ENCODE peak calls at places on chromosomes 5 and 9, in five cellular contexts. One of them, this sample, is unnamed.
A peak's percentile ranks its signal among the peaks of the same experiment; 100 is the strongest.

GRCh38 chr5:1312993-1313833 is 18.3 kb upstream of the TERT start:
- DNase-seq in tibial nerve: no peak
- DNase-seq in transverse colon: peak; percentile 55
- DNase-seq in heart left ventricle: no peak
- DNase-seq in IMR-90: no peak
- DNase-seq in this sample: peak; percentile 51

GRCh38 chr5:59543826-59544442 is 349.6 kb downstream of the PDE4D start:
- DNase-seq in tibial nerve: no peak
- DNase-seq in transverse colon: peak; percentile 22
- DNase-seq in heart left ventricle: no peak
- DNase-seq in IMR-90: no peak
- DNase-seq in this sample: no peak

GRCh38 chr5:126965061-126965475 is 65.3 kb downstream of the MARCHF3 start:
- DNase-seq in tibial nerve: no peak
- DNase-seq in transverse colon: no peak
- DNase-seq in heart left ventricle: no peak
- DNase-seq in IMR-90: peak; percentile 97
- DNase-seq in this sample: no peak

GRCh38 chr9:684055-684949 is 157.2 kb upstream of the DMRT1 start:
- DNase-seq in tibial nerve: no peak
- DNase-seq in transverse colon: no peak
- DNase-seq in heart left ventricle: no peak
- DNase-seq in IMR-90: peak; percentile 81
- DNase-seq in this sample: no peak

GRCh38 chr5:139291051-139291450 is 2.5 kb upstream of the MATR3 start:
- DNase-seq in tibial nerve: no peak
- DNase-seq in transverse colon: no peak
- DNase-seq in heart left ventricle: no peak
- DNase-seq in IMR-90: no peak
- DNase-seq in this sample: no peak

GRCh38 chr9:98921740-98922139 is 22.0 kb upstream of the COL15A1 start:
- DNase-seq in tibial nerve: no peak
- DNase-seq in transverse colon: no peak
- DNase-seq in heart left ventricle: no peak
- DNase-seq in IMR-90: no peak
- DNase-seq in this sample: no peak

GRCh38 chr5:178113141-178113787 is at the start of gene N4BP3:
- DNase-seq in tibial nerve: no peak
- DNase-seq in transverse colon: peak; percentile 79
- DNase-seq in heart left ventricle: peak; percentile 67
- DNase-seq in IMR-90: peak; percentile 44
- DNase-seq in this sample: no peak

GRCh38 chr9:114372971-114373591 is 14.7 kb downstream of the AKNA start:
- DNase-seq in tibial nerve: no peak
- DNase-seq in transverse colon: peak; percentile 83
- DNase-seq in heart left ventricle: peak; percentile 67
- DNase-seq in IMR-90: no peak
- DNase-seq in this sample: peak; percentile 81

GRCh38 chr9:91500509-91501011 is 76.9 kb upstream of the NFIL3 start:
- DNase-seq in tibial nerve: no peak
- DNase-seq in transverse colon: no peak
- DNase-seq in heart left ventricle: no peak
- DNase-seq in IMR-90: peak; percentile 95
- DNase-seq in this sample: no peak

GRCh38 chr5:67339219-67339767 is 142.7 kb upstream of the CD180 start:
- DNase-seq in tibial nerve: no peak
- DNase-seq in transverse colon: no peak
- DNase-seq in heart left ventricle: no peak
- DNase-seq in IMR-90: no peak
- DNase-seq in this sample: no peak

GRCh38 chr5:80668016-80668969 is 13.5 kb upstream of the DHFR start:
- DNase-seq in tibial nerve: no peak
- DNase-seq in transverse colon: peak; percentile 48
- DNase-seq in heart left ventricle: no peak
- DNase-seq in IMR-90: no peak
- DNase-seq in this sample: no peak

GRCh38 chr9:114190563-114190905 is 35.2 kb downstream of the COL27A1 start:
- DNase-seq in tibial nerve: no peak
- DNase-seq in transverse colon: no peak
- DNase-seq in heart left ventricle: peak; percentile 3
- DNase-seq in IMR-90: no peak
- DNase-seq in this sample: no peak

GRCh38 chr9:91239367-91240111 is 122.2 kb downstream of the AUH start:
- DNase-seq in tibial nerve: no peak
- DNase-seq in transverse colon: no peak
- DNase-seq in heart left ventricle: no peak
- DNase-seq in IMR-90: no peak
- DNase-seq in this sample: no peak

GRCh38 chr5:56026863-56027300 is 32.1 kb upstream of the IL6ST start:
- DNase-seq in tibial nerve: no peak
- DNase-seq in transverse colon: no peak
- DNase-seq in heart left ventricle: no peak
- DNase-seq in IMR-90: peak; percentile 94
- DNase-seq in this sample: no peak

GRCh38 chr5:150574818-150575537 is 65.5 kb upstream of the SYNPO start:
- DNase-seq in tibial nerve: peak; percentile 23
- DNase-seq in transverse colon: no peak
- DNase-seq in heart left ventricle: no peak
- DNase-seq in IMR-90: no peak
- DNase-seq in this sample: peak; percentile 56

GRCh38 chr5:146620663-146621051 is 104.7 kb upstream of the GPR151 start:
- DNase-seq in tibial nerve: no peak
- DNase-seq in transverse colon: no peak
- DNase-seq in heart left ventricle: no peak
- DNase-seq in IMR-90: no peak
- DNase-seq in this sample: no peak

GRCh38 chr9:133991964-133992779 is at the start of gene VAV2:
- DNase-seq in tibial nerve: no peak
- DNase-seq in transverse colon: peak; percentile 70
- DNase-seq in heart left ventricle: peak; percentile 60
- DNase-seq in IMR-90: peak; percentile 45
- DNase-seq in this sample: peak; percentile 84

GRCh38 chr9:133993635-133994253 is 1.6 kb upstream of the VAV2 start:
- DNase-seq in tibial nerve: no peak
- DNase-seq in transverse colon: no peak
- DNase-seq in heart left ventricle: no peak
- DNase-seq in IMR-90: no peak
- DNase-seq in this sample: no peak

GRCh38 chr9:133991211-133991921 is 758 bp downstream of the VAV2 start:
- DNase-seq in tibial nerve: no peak
- DNase-seq in transverse colon: peak; percentile 29
- DNase-seq in heart left ventricle: peak; percentile 41
- DNase-seq in IMR-90: no peak
- DNase-seq in this sample: peak; percentile 69

GRCh38 chr9:133994359-133995011 is 2.4 kb upstream of the VAV2 start:
- DNase-seq in tibial nerve: peak; percentile 67
- DNase-seq in transverse colon: peak; percentile 86
- DNase-seq in heart left ventricle: peak; percentile 75
- DNase-seq in IMR-90: peak; percentile 54
- DNase-seq in this sample: peak; percentile 87

GRCh38 chr9:133992780-133993634 is 883 bp upstream of the VAV2 start:
- DNase-seq in tibial nerve: peak; percentile 81
- DNase-seq in transverse colon: peak; percentile 92
- DNase-seq in heart left ventricle: peak; percentile 90
- DNase-seq in IMR-90: peak; percentile 88
- DNase-seq in this sample: peak; percentile 96
- TF ChIP-seq POLR2A in tibial nerve: peak; percentile 23
- TF ChIP-seq POLR2A in transverse colon: peak; percentile 73
- TF ChIP-seq POLR2A in heart left ventricle: no peak
- TF ChIP-seq POLR2A in IMR-90: peak; percentile 65
- TF ChIP-seq POLR2A in this sample: peak; percentile 61

GRCh38 chr9:136946893-136947891 is 2.1 kb downstream of the C8G start:
- DNase-seq in tibial nerve: no peak
- DNase-seq in transverse colon: no peak
- DNase-seq in heart left ventricle: peak; percentile 29
- DNase-seq in IMR-90: no peak
- DNase-seq in this sample: peak; percentile 68
- H3K27ac ChIP-seq in tibial nerve: peak overlapping the region; percentile 88
- H3K27ac ChIP-seq in transverse colon: peak overlapping the region; percentile 93
- H3K27ac ChIP-seq in heart left ventricle: peak overlapping the region; percentile 38
- H3K27ac ChIP-seq in IMR-90: no peak overlapping the region
- H3K27ac ChIP-seq in this sample: no peak overlapping the region

DNA sequence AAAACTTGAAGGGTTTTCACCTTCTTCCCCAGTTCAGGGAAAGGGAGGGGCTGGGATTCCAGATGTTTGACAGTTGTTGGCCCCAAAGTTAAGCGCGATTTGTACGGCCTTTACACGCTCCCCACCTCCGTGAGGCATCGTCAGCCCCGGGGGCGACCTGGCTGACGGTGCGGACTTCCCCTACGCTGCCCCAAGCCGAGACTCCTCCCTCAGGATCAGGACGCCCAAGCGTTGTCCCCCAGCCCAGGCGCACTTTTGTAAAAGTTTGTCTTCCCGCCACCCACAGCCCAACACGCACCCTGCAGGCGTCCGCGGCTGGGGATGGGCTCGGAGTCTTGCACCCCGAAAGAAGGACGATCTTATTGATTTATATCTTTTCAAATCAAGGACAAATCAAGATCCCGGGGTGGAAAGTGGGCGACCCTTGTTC is 713 bp downstream of the MOB3B start:
- DNase-seq in tibial nerve: peak; percentile 30
- DNase-seq in transverse colon: peak; percentile 68
- DNase-seq in heart left ventricle: peak; percentile 42
- DNase-seq in IMR-90: no peak
- DNase-seq in this sample: peak; percentile 87
- TF ChIP-seq POLR2A in tibial nerve: no peak
- TF ChIP-seq POLR2A in transverse colon: no peak
- TF ChIP-seq POLR2A in heart left ventricle: no peak
- TF ChIP-seq POLR2A in IMR-90: no peak
- TF ChIP-seq POLR2A in this sample: no peak

GRCh38 chr9:33858346-33858869 is 41.4 kb downstream of the UBE2R2 start:
- DNase-seq in tibial nerve: no peak
- DNase-seq in transverse colon: no peak
- DNase-seq in heart left ventricle: no peak
- DNase-seq in IMR-90: peak; percentile 19
- DNase-seq in this sample: no peak
- H3K27ac ChIP-seq in tibial nerve: no peak overlapping the region
- H3K27ac ChIP-seq in transverse colon: no peak overlapping the region
- H3K27ac ChIP-seq in heart left ventricle: no peak overlapping the region
- H3K27ac ChIP-seq in IMR-90: peak overlapping the region; percentile 27
- H3K27ac ChIP-seq in this sample: no peak overlapping the region

DNA sequence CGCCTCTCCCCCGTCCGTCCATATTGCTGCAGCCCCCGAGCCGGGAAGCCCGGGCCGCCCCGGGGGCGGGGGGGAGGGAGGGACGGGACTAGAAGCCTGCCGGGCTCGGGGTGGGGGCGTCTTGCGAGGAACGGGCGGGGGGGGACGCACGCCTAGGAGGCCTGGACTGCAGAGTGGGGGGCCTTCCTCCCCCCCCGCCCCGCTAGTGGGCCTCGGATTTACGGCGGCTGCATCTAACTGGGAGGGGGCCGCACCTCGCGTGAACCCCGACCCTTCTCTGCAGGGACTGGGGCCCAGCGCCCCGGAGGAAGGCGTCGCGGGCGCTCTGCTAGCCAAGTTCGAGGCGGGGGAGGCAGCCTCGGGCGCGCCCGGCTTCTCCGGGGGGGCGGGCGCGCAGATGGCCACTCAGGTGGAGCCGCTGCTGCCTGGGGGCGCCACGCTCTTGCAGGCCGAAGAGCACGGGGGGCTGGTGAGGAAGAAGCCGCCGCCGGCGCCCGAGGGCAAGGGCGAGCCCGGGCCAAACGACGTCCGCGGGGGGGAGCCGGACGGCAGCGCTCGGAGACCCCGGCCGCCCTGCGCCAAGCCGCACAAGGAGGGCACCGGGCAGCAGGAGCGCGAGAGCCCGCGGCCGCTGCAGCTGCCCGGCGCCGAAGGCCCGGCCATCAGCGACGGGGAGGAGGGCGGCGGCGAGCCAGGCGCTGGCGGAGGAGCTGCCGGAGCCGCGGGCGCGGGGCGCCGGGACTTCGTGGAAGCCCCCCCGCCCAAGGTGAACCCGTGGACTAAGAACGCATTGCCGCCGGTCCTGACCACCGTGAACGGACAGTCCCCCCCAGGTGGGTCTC is at the start of gene LARP1:
- DNase-seq in tibial nerve: peak; percentile 20
- DNase-seq in transverse colon: peak; percentile 42
- DNase-seq in heart left ventricle: peak; percentile 64
- DNase-seq in IMR-90: peak; percentile 19
- DNase-seq in this sample: peak; percentile 74
- TF ChIP-seq POLR2A in tibial nerve: no peak
- TF ChIP-seq POLR2A in transverse colon: peak; percentile 10
- TF ChIP-seq POLR2A in heart left ventricle: no peak
- TF ChIP-seq POLR2A in IMR-90: no peak
- TF ChIP-seq POLR2A in this sample: no peak

DNA sequence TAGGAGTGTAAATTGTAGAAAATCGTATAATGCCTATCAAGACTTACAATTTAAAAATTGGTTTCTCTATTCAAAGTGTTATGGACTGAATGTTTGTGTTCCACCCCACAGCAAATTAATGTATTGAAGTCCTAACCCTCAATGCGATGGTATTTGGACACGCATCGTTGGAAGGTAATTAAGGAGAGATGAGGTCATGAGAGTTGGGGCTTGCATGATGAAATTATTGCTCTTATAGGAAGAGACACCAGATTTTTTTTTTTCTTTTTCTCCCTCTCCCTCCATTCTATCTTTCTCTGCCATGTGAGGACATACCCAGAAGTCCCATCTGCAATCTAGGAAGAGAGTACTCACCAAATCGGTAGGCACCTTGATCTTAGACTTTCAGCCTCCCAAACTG is 189.2 kb downstream of the MAN2A1 start:
- DNase-seq in tibial nerve: no peak
- DNase-seq in transverse colon: no peak
- DNase-seq in heart left ventricle: no peak
- DNase-seq in IMR-90: no peak
- DNase-seq in this sample: no peak
- H3K27ac ChIP-seq in tibial nerve: no peak overlapping the region
- H3K27ac ChIP-seq in transverse colon: no peak overlapping the region
- H3K27ac ChIP-seq in heart left ventricle: no peak overlapping the region
- H3K27ac ChIP-seq in IMR-90: no peak overlapping the region
- H3K27ac ChIP-seq in this sample: no peak overlapping the region

GRCh38 chr9:136790640-136791465 is at the start of gene TMEM141:
- DNase-seq in tibial nerve: peak; percentile 100
- DNase-seq in transverse colon: peak; percentile 100
- DNase-seq in heart left ventricle: peak; percentile 100
- DNase-seq in IMR-90: peak; percentile 99
- DNase-seq in this sample: peak; percentile 100
- TF ChIP-seq POLR2A in tibial nerve: peak; percentile 76
- TF ChIP-seq POLR2A in transverse colon: peak; percentile 46
- TF ChIP-seq POLR2A in heart left ventricle: no peak
- TF ChIP-seq POLR2A in IMR-90: no peak
- TF ChIP-seq POLR2A in this sample: peak; percentile 84

This sample was measured in sigmoid colon.